ENCODE peak calls at places on chromosomes 5 and 9, in eight cellular contexts. One of them, this sample, is unnamed.

GRCh38 chr5:5688194-5688924 is 265.9 kb downstream of the ICE1 start:
- DNase-seq in GM04504: no peak
- DNase-seq in GM23248: no peak
- DNase-seq in NB4: no peak
- DNase-seq in HAP-1: no peak
- DNase-seq in chondrocyte: no peak
- DNase-seq in sciatic nerve: no peak
- DNase-seq in heart left ventricle: peak
- DNase-seq in this sample: no peak

GRCh38 chr9:123798203-123798602 is 131.7 kb downstream of the DENND1A start:
- DNase-seq in GM04504: no peak
- DNase-seq in GM23248: no peak
- DNase-seq in NB4: no peak
- DNase-seq in HAP-1: no peak
- DNase-seq in chondrocyte: no peak
- DNase-seq in sciatic nerve: no peak
- DNase-seq in heart left ventricle: no peak
- DNase-seq in this sample: no peak

GRCh38 chr9:69175488-69175872 is 1.4 kb downstream of the TJP2 start:
- DNase-seq in GM04504: peak
- DNase-seq in GM23248: peak
- DNase-seq in NB4: no peak
- DNase-seq in HAP-1: no peak
- DNase-seq in chondrocyte: no peak
- DNase-seq in sciatic nerve: no peak
- DNase-seq in heart left ventricle: no peak
- DNase-seq in this sample: no peak

GRCh38 chr5:97499605-97500004 is 316.6 kb upstream of the RIOK2 start:
- DNase-seq in GM04504: no peak
- DNase-seq in GM23248: peak
- DNase-seq in NB4: no peak
- DNase-seq in HAP-1: no peak
- DNase-seq in chondrocyte: no peak
- DNase-seq in sciatic nerve: no peak
- DNase-seq in heart left ventricle: peak
- DNase-seq in this sample: peak

GRCh38 chr5:128813317-128813716 is 152.0 kb upstream of the SLC27A6 start:
- DNase-seq in GM04504: no peak
- DNase-seq in GM23248: no peak
- DNase-seq in NB4: no peak
- DNase-seq in HAP-1: no peak
- DNase-seq in chondrocyte: no peak
- DNase-seq in sciatic nerve: no peak
- DNase-seq in heart left ventricle: no peak
- DNase-seq in this sample: no peak

GRCh38 chr5:165624547-165624946 is 2119.1 kb downstream of the MAT2B start:
- DNase-seq in GM04504: no peak
- DNase-seq in GM23248: no peak
- DNase-seq in NB4: no peak
- DNase-seq in HAP-1: no peak
- DNase-seq in chondrocyte: no peak
- DNase-seq in sciatic nerve: no peak
- DNase-seq in heart left ventricle: no peak
- DNase-seq in this sample: no peak

GRCh38 chr5:169499990-169500389 is 83.6 kb upstream of the SPDL1 start:
- DNase-seq in GM04504: no peak
- DNase-seq in GM23248: no peak
- DNase-seq in NB4: no peak
- DNase-seq in HAP-1: no peak
- DNase-seq in chondrocyte: no peak
- DNase-seq in sciatic nerve: no peak
- DNase-seq in heart left ventricle: no peak
- DNase-seq in this sample: no peak

GRCh38 chr9:75850459-75851200 is 39.8 kb upstream of the PCSK5 start:
- DNase-seq in GM04504: no peak
- DNase-seq in GM23248: no peak
- DNase-seq in NB4: no peak
- DNase-seq in HAP-1: no peak
- DNase-seq in chondrocyte: no peak
- DNase-seq in sciatic nerve: no peak
- DNase-seq in heart left ventricle: no peak
- DNase-seq in this sample: peak

GRCh38 chr5:6900828-6901227 is 187.6 kb downstream of the TENT4A start:
- DNase-seq in GM04504: no peak
- DNase-seq in GM23248: no peak
- DNase-seq in NB4: no peak
- DNase-seq in HAP-1: no peak
- DNase-seq in chondrocyte: no peak
- DNase-seq in sciatic nerve: no peak
- DNase-seq in heart left ventricle: no peak
- DNase-seq in this sample: no peak

GRCh38 chr9:32723801-32724200 is 59.5 kb upstream of the TMEM215 start:
- DNase-seq in GM04504: no peak
- DNase-seq in GM23248: no peak
- DNase-seq in NB4: no peak
- DNase-seq in HAP-1: no peak
- DNase-seq in chondrocyte: no peak
- DNase-seq in sciatic nerve: no peak
- DNase-seq in heart left ventricle: no peak
- DNase-seq in this sample: no peak

GRCh38 chr5:188488-189481 is 2.5 kb upstream of the LRRC14B start:
- DNase-seq in GM04504: peak
- DNase-seq in GM23248: peak
- DNase-seq in NB4: peak
- DNase-seq in HAP-1: peak
- DNase-seq in chondrocyte: peak
- DNase-seq in sciatic nerve: peak
- DNase-seq in heart left ventricle: peak
- DNase-seq in this sample: peak

GRCh38 chr9:38107811-38108304 is 38.8 kb upstream of the SHB start:
- DNase-seq in GM04504: no peak
- DNase-seq in GM23248: no peak
- DNase-seq in NB4: no peak
- DNase-seq in HAP-1: no peak
- DNase-seq in chondrocyte: no peak
- DNase-seq in sciatic nerve: peak
- DNase-seq in heart left ventricle: no peak
- DNase-seq in this sample: no peak

GRCh38 chr5:173140769-173141168 is 3.6 kb upstream of the BNIP1 start:
- DNase-seq in GM04504: no peak
- DNase-seq in GM23248: no peak
- DNase-seq in NB4: no peak
- DNase-seq in HAP-1: no peak
- DNase-seq in chondrocyte: no peak
- DNase-seq in sciatic nerve: no peak
- DNase-seq in heart left ventricle: no peak
- DNase-seq in this sample: no peak

GRCh38 chr5:61327761-61328753 is 4.0 kb upstream of the ZSWIM6 start:
- DNase-seq in GM04504: no peak
- DNase-seq in GM23248: peak
- DNase-seq in NB4: peak
- DNase-seq in HAP-1: peak
- DNase-seq in chondrocyte: no peak
- DNase-seq in sciatic nerve: no peak
- DNase-seq in heart left ventricle: no peak
- DNase-seq in this sample: peak

GRCh38 chr9:102521097-102521755 is 473.9 kb upstream of the CYLC2 start:
- DNase-seq in GM04504: no peak
- DNase-seq in GM23248: no peak
- DNase-seq in NB4: no peak
- DNase-seq in HAP-1: no peak
- DNase-seq in chondrocyte: no peak
- DNase-seq in sciatic nerve: no peak
- DNase-seq in heart left ventricle: no peak
- DNase-seq in this sample: no peak

GRCh38 chr5:179322071-179323025 is 22.9 kb downstream of the ADAMTS2 start:
- DNase-seq in GM04504: no peak
- DNase-seq in GM23248: peak
- DNase-seq in NB4: no peak
- DNase-seq in HAP-1: no peak
- DNase-seq in chondrocyte: peak
- DNase-seq in sciatic nerve: peak
- DNase-seq in heart left ventricle: peak
- DNase-seq in this sample: no peak

GRCh38 chr9:22508790-22509189 is 62.2 kb downstream of the DMRTA1 start:
- DNase-seq in GM04504: no peak
- DNase-seq in GM23248: no peak
- DNase-seq in NB4: no peak
- DNase-seq in HAP-1: no peak
- DNase-seq in chondrocyte: no peak
- DNase-seq in sciatic nerve: no peak
- DNase-seq in heart left ventricle: no peak
- DNase-seq in this sample: no peak

GRCh38 chr9:122110100-122110833 is 17.2 kb upstream of the TTLL11 start:
- DNase-seq in GM04504: no peak
- DNase-seq in GM23248: no peak
- DNase-seq in NB4: no peak
- DNase-seq in HAP-1: no peak
- DNase-seq in chondrocyte: no peak
- DNase-seq in sciatic nerve: no peak
- DNase-seq in heart left ventricle: no peak
- DNase-seq in this sample: no peak

GRCh38 chr9:36191290-36191645 is 547 bp downstream of the CLTA start:
- DNase-seq in GM04504: no peak
- DNase-seq in GM23248: peak
- DNase-seq in NB4: peak
- DNase-seq in HAP-1: peak
- DNase-seq in chondrocyte: no peak
- DNase-seq in sciatic nerve: no peak
- DNase-seq in heart left ventricle: no peak
- DNase-seq in this sample: peak

GRCh38 chr9:4011062-4011461 is 288.8 kb downstream of the GLIS3 start:
- DNase-seq in GM04504: no peak
- DNase-seq in GM23248: no peak
- DNase-seq in NB4: no peak
- DNase-seq in HAP-1: no peak
- DNase-seq in chondrocyte: no peak
- DNase-seq in sciatic nerve: no peak
- DNase-seq in heart left ventricle: no peak
- DNase-seq in this sample: peak

GRCh38 chr5:21209404-21209803 is 1221.4 kb upstream of the CDH18 start:
- DNase-seq in GM04504: no peak
- DNase-seq in GM23248: no peak
- DNase-seq in NB4: no peak
- DNase-seq in HAP-1: no peak
- DNase-seq in chondrocyte: no peak
- DNase-seq in sciatic nerve: no peak
- DNase-seq in heart left ventricle: no peak
- DNase-seq in this sample: no peak

GRCh38 chr9:27387722-27388121 is 90.8 kb upstream of the EQTN start:
- DNase-seq in GM04504: no peak
- DNase-seq in GM23248: no peak
- DNase-seq in NB4: peak
- DNase-seq in HAP-1: no peak
- DNase-seq in chondrocyte: no peak
- DNase-seq in sciatic nerve: no peak
- DNase-seq in heart left ventricle: no peak
- DNase-seq in this sample: no peak

GRCh38 chr5:38148021-38148625 is 110.2 kb upstream of the EGFLAM start:
- DNase-seq in GM04504: no peak
- DNase-seq in GM23248: no peak
- DNase-seq in NB4: no peak
- DNase-seq in HAP-1: no peak
- DNase-seq in chondrocyte: no peak
- DNase-seq in sciatic nerve: no peak
- DNase-seq in heart left ventricle: no peak
- DNase-seq in this sample: no peak

GRCh38 chr9:89810434-89810833 is 205.6 kb downstream of the GADD45G start:
- DNase-seq in GM04504: no peak
- DNase-seq in GM23248: no peak
- DNase-seq in NB4: no peak
- DNase-seq in HAP-1: no peak
- DNase-seq in chondrocyte: no peak
- DNase-seq in sciatic nerve: no peak
- DNase-seq in heart left ventricle: no peak
- DNase-seq in this sample: no peak

GRCh38 chr5:18394154-18394804 is 760.0 kb downstream of the TAF11L14 start:
- DNase-seq in GM04504: peak
- DNase-seq in GM23248: peak
- DNase-seq in NB4: peak
- DNase-seq in HAP-1: peak
- DNase-seq in chondrocyte: no peak
- DNase-seq in sciatic nerve: peak
- DNase-seq in heart left ventricle: no peak
- DNase-seq in this sample: peak

GRCh38 chr9:976258-976804 is at the start of gene DMRT3:
- DNase-seq in GM04504: no peak
- DNase-seq in GM23248: peak
- DNase-seq in NB4: peak
- DNase-seq in HAP-1: peak
- DNase-seq in chondrocyte: no peak
- DNase-seq in sciatic nerve: no peak
- DNase-seq in heart left ventricle: no peak
- DNase-seq in this sample: peak

GRCh38 chr5:172607213-172607793 is 33.8 kb upstream of the NEURL1B start:
- DNase-seq in GM04504: no peak
- DNase-seq in GM23248: no peak
- DNase-seq in NB4: no peak
- DNase-seq in HAP-1: no peak
- DNase-seq in chondrocyte: no peak
- DNase-seq in sciatic nerve: no peak
- DNase-seq in heart left ventricle: peak
- DNase-seq in this sample: peak

GRCh38 chr9:121206516-121207370 is 5.1 kb upstream of the RAB14 start:
- DNase-seq in GM04504: no peak
- DNase-seq in GM23248: no peak
- DNase-seq in NB4: no peak
- DNase-seq in HAP-1: no peak
- DNase-seq in chondrocyte: no peak
- DNase-seq in sciatic nerve: no peak
- DNase-seq in heart left ventricle: no peak
- DNase-seq in this sample: no peak

GRCh38 chr5:74586831-74587230 is 53.7 kb downstream of the ENC1 start:
- DNase-seq in GM04504: no peak
- DNase-seq in GM23248: no peak
- DNase-seq in NB4: no peak
- DNase-seq in HAP-1: no peak
- DNase-seq in chondrocyte: no peak
- DNase-seq in sciatic nerve: no peak
- DNase-seq in heart left ventricle: no peak
- DNase-seq in this sample: no peak

GRCh38 chr9:112048924-112049785 is 125.9 kb downstream of the SUSD1 start:
- DNase-seq in GM04504: no peak
- DNase-seq in GM23248: peak
- DNase-seq in NB4: no peak
- DNase-seq in HAP-1: no peak
- DNase-seq in chondrocyte: no peak
- DNase-seq in sciatic nerve: no peak
- DNase-seq in heart left ventricle: no peak
- DNase-seq in this sample: no peak

GRCh38 chr5:157559301-157559700 is 16.3 kb downstream of the ADAM19 start:
- DNase-seq in GM04504: peak
- DNase-seq in GM23248: peak
- DNase-seq in NB4: no peak
- DNase-seq in HAP-1: no peak
- DNase-seq in chondrocyte: no peak
- DNase-seq in sciatic nerve: no peak
- DNase-seq in heart left ventricle: no peak
- DNase-seq in this sample: peak

GRCh38 chr5:125059255-125060050 is 313.0 kb upstream of the ZNF608 start:
- DNase-seq in GM04504: no peak
- DNase-seq in GM23248: no peak
- DNase-seq in NB4: no peak
- DNase-seq in HAP-1: peak
- DNase-seq in chondrocyte: no peak
- DNase-seq in sciatic nerve: no peak
- DNase-seq in heart left ventricle: no peak
- DNase-seq in this sample: no peak

GRCh38 chr9:68980341-68980914 is 33.5 kb downstream of the PRKACG start:
- DNase-seq in GM04504: no peak
- DNase-seq in GM23248: no peak
- DNase-seq in NB4: no peak
- DNase-seq in HAP-1: no peak
- DNase-seq in chondrocyte: no peak
- DNase-seq in sciatic nerve: no peak
- DNase-seq in heart left ventricle: peak
- DNase-seq in this sample: no peak

GRCh38 chr9:137149367-137149766 is 10.4 kb downstream of the GRIN1 start:
- DNase-seq in GM04504: no peak
- DNase-seq in GM23248: no peak
- DNase-seq in NB4: no peak
- DNase-seq in HAP-1: no peak
- DNase-seq in chondrocyte: no peak
- DNase-seq in sciatic nerve: no peak
- DNase-seq in heart left ventricle: no peak
- DNase-seq in this sample: no peak

This sample was measured in epithelial cell of esophagus.